ENCODE peak calls at places on chromosomes 13 and 19, in seven cellular contexts. V is breast epithelium, B is astrocyte of the spinal cord, L is progenitor cell of endocrine pancreas, M is AG09319, A is left lung, I is fibroblast of lung. K is an unnamed sample.

GRCh38 chr13:50588736-50589135 is 254.8 kb downstream of the DLEU7 start:
- DNase-seq in B (no peak), V (no peak), L (no peak), I (peak; percentile 60), M (no peak), A (no peak), K (no peak)

GRCh38 chr19:16325671-16326400 is 1.2 kb downstream of the KLF2 start:
- DNase-seq in B (no peak), L (peak; percentile 38), A (peak; percentile 81), V (no peak), M (no peak), I (peak; percentile 33), K (no peak)

GRCh38 chr19:14795078-14795721 is 16.8 kb upstream of the ADGRE2 start:
- DNase-seq in B (no peak), I (no peak), M (no peak), V (no peak), L (no peak), A (no peak), K (no peak)

GRCh38 chr19:5452594-5453565 is 2.3 kb upstream of the ZNRF4 start:
- DNase-seq in M (no peak), V (no peak), I (peak; percentile 20), L (no peak), A (no peak), B (no peak), K (no peak)

GRCh38 chr13:91482427-91482826 is 84.0 kb downstream of the GPC5 start:
- DNase-seq in L (no peak), B (peak; percentile 12), M (no peak), I (peak; percentile 10), V (no peak), A (no peak), K (no peak)

GRCh38 chr19:58060231-58060630 is 1.1 kb downstream of the ZNF135 start:
- DNase-seq in B (no peak), M (no peak), A (no peak), L (no peak), V (no peak), I (no peak), K (no peak)

GRCh38 chr19:28614634-28615545 is 598.1 kb downstream of the UQCRFS1 start:
- DNase-seq in I (no peak), B (no peak), M (no peak), L (no peak), A (no peak), V (no peak), K (no peak)

GRCh38 chr19:18385675-18386542 is at the start of gene GDF15:
- DNase-seq in M (peak; percentile 93), L (peak; percentile 59), B (peak; percentile 86), V (no peak), A (peak; percentile 91), I (peak; percentile 87), K (peak; percentile 79)

GRCh38 chr19:53552001-53552721 is 14.2 kb downstream of the ZNF331 start:
- DNase-seq in V (no peak), A (no peak), B (no peak), L (no peak), M (no peak), I (no peak), K (no peak)

GRCh38 chr13:67438465-67438864 is 208.3 kb upstream of the PCDH9 start:
- DNase-seq in A (no peak), I (no peak), V (no peak), L (no peak), M (no peak), B (no peak), K (no peak)

GRCh38 chr19:6489278-6490061 is 7.9 kb upstream of the DENND1C start:
- DNase-seq in V (no peak), L (no peak), M (no peak), I (no peak), B (no peak), A (no peak), K (no peak)

GRCh38 chr19:34089566-34089965 is 82.7 kb upstream of the LSM14A start:
- DNase-seq in B (no peak), L (no peak), M (no peak), V (no peak), A (no peak), I (no peak), K (no peak)

GRCh38 chr13:49441846-49442245 is 2.0 kb downstream of the CAB39L start:
- DNase-seq in V (no peak), B (peak; percentile 60), L (no peak), I (peak; percentile 89), M (no peak), A (no peak), K (no peak)

GRCh38 chr13:112670118-112670517 is 19.7 kb upstream of the ATP11A start:
- DNase-seq in L (no peak), B (no peak), V (no peak), M (no peak), A (no peak), I (no peak), K (no peak)

DNA sequence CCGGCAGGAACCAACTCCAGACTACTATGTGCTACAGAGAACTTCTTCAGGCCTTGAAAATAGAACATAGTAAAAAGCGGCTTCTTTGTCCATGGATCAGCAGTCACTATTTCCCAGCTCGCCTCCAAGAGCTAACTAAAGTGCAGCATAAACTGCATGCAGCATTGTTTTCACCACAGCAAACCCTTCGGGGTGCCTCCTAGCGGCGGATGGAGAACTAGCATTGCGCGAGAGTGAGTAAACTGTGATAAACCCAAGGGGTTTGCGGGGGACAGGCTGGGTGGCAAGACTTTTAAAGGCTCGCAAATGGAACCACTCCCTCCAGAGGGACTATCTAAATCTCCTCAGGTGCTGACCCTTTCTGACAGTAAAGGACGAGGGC is 21.6 kb upstream of the SGCG start:
- DNase-seq in M (no peak), B (no peak), L (peak; percentile 32), A (no peak), I (peak; percentile 12), V (no peak), K (no peak)
- TF ChIP-seq CTCF in M (peak; percentile 70), B (peak; percentile 65), L (peak; percentile 75), A (peak; percentile 55), I (peak; percentile 90), V (no peak), K (peak; percentile 88)

GRCh38 chr19:42370068-42370520 is 20.0 kb downstream of the CNFN start:
- DNase-seq in M (no peak), A (no peak), B (no peak), V (no peak), I (no peak), L (no peak), K (no peak)
- TF ChIP-seq CTCF in M (no peak), A (no peak), B (no peak), V (no peak), I (no peak), L (no peak), K (no peak)

GRCh38 chr19:35309481-35310279 is 17.7 kb downstream of the MAG start:
- DNase-seq in A (peak; percentile 76), I (peak; percentile 10), V (peak; percentile 53), M (no peak), L (peak; percentile 26), B (no peak), K (no peak)

GRCh38 chr19:35307990-35308389 is 16.0 kb downstream of the MAG start:
- DNase-seq in I (no peak), L (no peak), M (no peak), A (no peak), V (no peak), B (no peak), K (no peak)

GRCh38 chr19:35304036-35304435 is 12.1 kb downstream of the MAG start:
- DNase-seq in V (no peak), B (no peak), A (peak; percentile 28), L (no peak), M (no peak), I (no peak), K (no peak)

GRCh38 chr19:35305181-35305580 is 13.2 kb downstream of the MAG start:
- DNase-seq in V (no peak), M (no peak), B (no peak), I (no peak), A (peak; percentile 39), L (no peak), K (no peak)

DNA sequence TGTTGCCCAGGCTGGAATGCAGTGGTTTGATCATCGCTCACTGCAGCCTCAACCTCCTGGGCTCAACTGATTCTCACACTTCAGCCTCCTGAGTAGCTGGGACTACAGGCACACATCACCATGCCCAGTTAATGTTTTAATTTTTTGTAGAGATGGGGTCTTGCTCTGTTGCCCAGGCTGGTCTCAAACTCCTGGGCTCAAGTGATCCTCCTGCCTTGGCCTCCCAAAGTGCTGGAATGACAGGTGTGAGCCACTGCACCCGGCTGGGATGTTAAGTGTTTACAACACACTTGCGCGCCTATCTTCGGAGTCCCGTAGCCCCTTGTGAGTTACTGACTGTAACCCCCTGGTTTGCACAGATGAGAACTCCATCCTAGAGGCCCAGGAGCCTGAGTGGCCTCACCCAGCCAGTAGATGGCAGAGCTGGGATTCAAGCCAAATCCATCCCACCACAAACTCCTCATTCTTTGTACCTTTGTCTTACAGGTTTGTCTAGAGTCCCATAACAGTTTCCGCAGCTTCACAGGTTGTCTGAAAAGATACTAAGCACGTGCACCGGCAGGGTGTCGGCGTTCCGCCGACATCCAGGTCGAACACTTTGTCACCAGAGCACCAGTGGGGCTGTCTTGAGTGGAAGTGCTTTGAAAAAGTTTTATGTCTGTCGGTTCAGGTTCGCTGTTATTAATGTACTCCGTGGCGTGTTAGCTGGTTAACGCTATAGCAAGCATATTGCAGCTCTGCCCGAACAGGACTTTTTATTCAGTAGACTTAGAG is 14.7 kb downstream of the MAG start:
- DNase-seq in B (no peak), M (no peak), A (peak; percentile 22), V (no peak), L (no peak), I (no peak), K (no peak)
- TF ChIP-seq CTCF in B (peak; percentile 26), M (no peak), A (no peak), V (no peak), L (peak; percentile 45), I (peak; percentile 20), K (peak; percentile 58)

GRCh38 chr19:35845215-35846037 is 6.9 kb downstream of the NPHS1 start:
- DNase-seq in M (no peak), L (no peak), I (no peak), V (no peak), A (peak; percentile 81), B (no peak), K (no peak)

GRCh38 chr19:35844482-35845214 is 7.7 kb downstream of the NPHS1 start:
- DNase-seq in V (no peak), L (no peak), I (no peak), A (peak; percentile 2), M (no peak), B (no peak), K (no peak)

GRCh38 chr19:35847911-35848310 is 4.4 kb downstream of the NPHS1 start:
- DNase-seq in B (no peak), V (no peak), I (no peak), L (no peak), M (no peak), A (no peak), K (no peak)

GRCh38 chr19:35843676-35844481 is 8.4 kb downstream of the NPHS1 start:
- DNase-seq in I (no peak), M (no peak), V (no peak), L (no peak), B (no peak), A (peak; percentile 75), K (no peak)

DNA sequence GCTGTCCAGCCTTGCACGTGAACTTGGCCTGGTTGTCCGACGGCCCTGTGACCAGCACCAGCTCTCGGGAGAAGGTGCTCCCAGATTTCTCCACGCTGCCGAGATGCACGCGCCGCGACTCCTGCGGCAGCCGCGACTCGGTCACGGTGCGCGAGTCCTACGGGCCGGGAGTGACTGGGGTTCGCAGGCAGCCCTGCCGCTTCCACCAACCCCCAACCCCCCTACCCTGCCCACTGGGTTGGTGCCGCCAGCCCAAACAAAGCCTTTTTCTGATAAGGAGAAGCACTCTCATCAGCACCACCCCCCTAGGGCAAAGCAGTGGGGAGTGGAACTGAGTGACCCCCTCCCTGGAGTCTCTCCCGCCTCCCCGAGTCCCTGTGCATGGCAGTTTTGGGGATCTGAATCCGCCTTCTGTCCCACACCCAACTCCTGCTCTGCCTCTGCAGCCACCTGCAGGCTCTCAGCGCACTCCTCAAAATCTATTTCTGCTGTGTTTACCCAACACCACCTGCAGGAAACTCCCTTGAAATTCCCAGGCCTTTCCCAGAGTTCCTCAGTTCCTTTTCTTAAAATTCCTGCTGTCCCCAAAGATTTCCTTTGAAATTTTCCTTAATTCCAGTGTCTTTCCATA is 6.2 kb downstream of the NPHS1 start:
- DNase-seq in M (no peak), B (no peak), L (no peak), A (peak; percentile 77), I (no peak), V (no peak), K (no peak)
- TF ChIP-seq CTCF in M (no peak), B (no peak), L (no peak), A (no peak), I (no peak), V (no peak), K (no peak)